ENCODE peak calls at places on chromosomes 6 and 20, in eight cellular contexts. Q, H, L, R, Z, A, I and P are unnamed samples.

GRCh38 chr6:150939399-150939798 is 73.9 kb downstream of the MTHFD1L start:
- DNase-seq in Q (no peak), H (no peak), L (no peak), R (no peak), Z (no peak), A (no peak), I (no peak), P (no peak)

GRCh38 chr6:89828988-89829590 is 591 bp upstream of the CASP8AP2 start:
- DNase-seq in Q (no peak), H (no peak), L (no peak), R (no peak), Z (no peak), A (no peak), I (no peak), P (no peak)

GRCh38 chr6:158938811-158939254 is 61.2 kb downstream of the RSPH3 start:
- DNase-seq in Q (no peak), H (no peak), L (no peak), R (peak; percentile 29), Z (no peak), A (no peak), I (no peak), P (no peak)

GRCh38 chr6:142893088-142893487 is 51.9 kb downstream of the HIVEP2 start:
- DNase-seq in Q (no peak), H (no peak), L (no peak), R (no peak), Z (peak; percentile 57), A (no peak), I (no peak), P (peak; percentile 86)

GRCh38 chr6:3194535-3195376 is 32.7 kb downstream of the TUBB2B start:
- DNase-seq in Q (peak; percentile 59), H (no peak), L (peak; percentile 60), R (no peak), Z (no peak), A (no peak), I (no peak), P (peak; percentile 46)

GRCh38 chr6:14072084-14072483 is 45.5 kb upstream of the CD83 start:
- DNase-seq in Q (no peak), H (no peak), L (no peak), R (no peak), Z (peak; percentile 25), A (no peak), I (no peak), P (peak; percentile 61)

GRCh38 chr6:26501482-26501986 is 1.4 kb downstream of the BTN1A1 start:
- DNase-seq in Q (no peak), H (no peak), L (no peak), R (peak; percentile 35), Z (no peak), A (no peak), I (peak; percentile 65), P (peak; percentile 25)

GRCh38 chr6:15499125-15499524 is 163.7 kb downstream of the DTNBP1 start:
- DNase-seq in Q (no peak), H (no peak), L (no peak), R (no peak), Z (no peak), A (no peak), I (no peak), P (no peak)

GRCh38 chr20:52812231-52812847 is 159.8 kb upstream of the TSHZ2 start:
- DNase-seq in Q (no peak), H (no peak), L (no peak), R (no peak), Z (no peak), A (no peak), I (no peak), P (no peak)

GRCh38 chr6:105993769-105994521 is 92.2 kb upstream of the PRDM1 start:
- DNase-seq in Q (peak; percentile 37), H (no peak), L (no peak), R (peak; percentile 38), Z (no peak), A (no peak), I (no peak), P (peak; percentile 45)

GRCh38 chr6:3956054-3956453 is 106.9 kb downstream of the FAM50B start:
- DNase-seq in Q (no peak), H (no peak), L (no peak), R (no peak), Z (peak; percentile 60), A (no peak), I (no peak), P (no peak)

GRCh38 chr6:4804095-4804494 is 27.9 kb downstream of the CDYL start:
- DNase-seq in Q (no peak), H (no peak), L (no peak), R (no peak), Z (peak; percentile 38), A (no peak), I (no peak), P (peak; percentile 77)

GRCh38 chr20:20491110-20491783 is 123.3 kb downstream of the INSM1 start:
- DNase-seq in Q (no peak), H (no peak), L (no peak), R (no peak), Z (peak; percentile 24), A (no peak), I (no peak), P (peak; percentile 82)

GRCh38 chr6:82570083-82570482 is 206.5 kb downstream of the TPBG start:
- DNase-seq in Q (no peak), H (no peak), L (peak; percentile 71), R (no peak), Z (peak; percentile 8), A (no peak), I (no peak), P (no peak)

GRCh38 chr6:28634406-28634757 is 108.7 kb downstream of the GPX5 start:
- DNase-seq in Q (no peak), H (no peak), L (no peak), R (no peak), Z (no peak), A (no peak), I (no peak), P (no peak)

GRCh38 chr20:33933469-33933909 is 60.2 kb upstream of the RALY start:
- DNase-seq in Q (peak; percentile 38), H (no peak), L (peak; percentile 25), R (no peak), Z (peak; percentile 56), A (no peak), I (peak; percentile 65), P (peak; percentile 55)

GRCh38 chr6:49326337-49326736 is 136.7 kb downstream of the MMUT start:
- DNase-seq in Q (no peak), H (no peak), L (no peak), R (no peak), Z (peak; percentile 85), A (no peak), I (no peak), P (peak; percentile 61)

GRCh38 chr6:121430514-121431460 is 4.7 kb upstream of the GJA1 start:
- DNase-seq in Q (no peak), H (no peak), L (peak; percentile 32), R (no peak), Z (peak; percentile 55), A (no peak), I (no peak), P (peak; percentile 54)

GRCh38 chr6:109717971-109718370 is 26.9 kb downstream of the FIG4 start:
- DNase-seq in Q (no peak), H (no peak), L (no peak), R (no peak), Z (no peak), A (no peak), I (no peak), P (no peak)

GRCh38 chr20:23200914-23201313 is 114.8 kb upstream of the CD93 start:
- DNase-seq in Q (no peak), H (no peak), L (peak; percentile 30), R (no peak), Z (peak; percentile 70), A (no peak), I (no peak), P (peak; percentile 8)

GRCh38 chr6:107620736-107621135 is 130.8 kb downstream of the SOBP start:
- DNase-seq in Q (no peak), H (no peak), L (no peak), R (no peak), Z (no peak), A (no peak), I (no peak), P (peak; percentile 39)

GRCh38 chr20:47198254-47198671 is 158.2 kb downstream of the ZMYND8 start:
- DNase-seq in Q (no peak), H (no peak), L (no peak), R (no peak), Z (peak; percentile 41), A (no peak), I (no peak), P (peak; percentile 34)

GRCh38 chr6:44285552-44286284 is 15.5 kb downstream of the TMEM151B start:
- DNase-seq in Q (no peak), H (no peak), L (no peak), R (no peak), Z (peak; percentile 34), A (no peak), I (no peak), P (peak; percentile 35)

GRCh38 chr20:15185322-15185721 is 847.9 kb upstream of the FLRT3 start:
- DNase-seq in Q (no peak), H (no peak), L (no peak), R (no peak), Z (peak; percentile 35), A (no peak), I (no peak), P (no peak)

GRCh38 chr6:33683051-33683571 is 28.4 kb downstream of the UQCC2 start:
- DNase-seq in Q (no peak), H (no peak), L (no peak), R (no peak), Z (no peak), A (no peak), I (no peak), P (no peak)

GRCh38 chr20:11170565-11170964 is 496.8 kb upstream of the JAG1 start:
- DNase-seq in Q (no peak), H (no peak), L (no peak), R (no peak), Z (no peak), A (no peak), I (no peak), P (peak; percentile 37)

GRCh38 chr6:127083231-127084015 is 35.0 kb upstream of the RSPO3 start:
- DNase-seq in Q (no peak), H (no peak), L (no peak), R (no peak), Z (no peak), A (no peak), I (no peak), P (no peak)

GRCh38 chr6:47169785-47170685 is 127.9 kb upstream of the ADGRF1 start:
- DNase-seq in Q (no peak), H (no peak), L (no peak), R (no peak), Z (peak; percentile 54), A (no peak), I (no peak), P (peak; percentile 47)

GRCh38 chr20:58017237-58017969 is 211.1 kb downstream of the ANKRD60 start:
- DNase-seq in Q (no peak), H (no peak), L (no peak), R (no peak), Z (peak; percentile 98), A (no peak), I (no peak), P (peak; percentile 1)

GRCh38 chr6:82589509-82590206 is 226.0 kb downstream of the TPBG start:
- DNase-seq in Q (peak; percentile 12), H (no peak), L (peak; percentile 39), R (no peak), Z (peak; percentile 94), A (no peak), I (no peak), P (peak; percentile 64)

GRCh38 chr20:37193821-37194220 is 14.5 kb upstream of the MROH8 start:
- DNase-seq in Q (no peak), H (no peak), L (no peak), R (no peak), Z (no peak), A (no peak), I (peak; percentile 48), P (no peak)

GRCh38 chr6:131400782-131401496 is 172.1 kb upstream of the ARG1 start:
- DNase-seq in Q (no peak), H (no peak), L (no peak), R (no peak), Z (no peak), A (no peak), I (no peak), P (no peak)

GRCh38 chr20:58306421-58307261 is 2.9 kb upstream of the RAB22A start:
- DNase-seq in Q (no peak), H (no peak), L (no peak), R (peak; percentile 71), Z (peak; percentile 57), A (peak; percentile 12), I (no peak), P (peak; percentile 76)

GRCh38 chr6:157946865-157947532 is 34.7 kb upstream of the SYNJ2 start:
- DNase-seq in Q (no peak), H (no peak), L (no peak), R (no peak), Z (peak; percentile 36), A (no peak), I (no peak), P (peak; percentile 10)